ENCODE peak calls at places on chromosomes 7 and 10, in nine cellular contexts. Z is stimulated activated naive CD4-positive, alpha-beta T cell; Q is T-cell; X is ELR; G is fibroblast of mammary gland; J is activated effector memory CD4-positive, alpha-beta T cell treated with anti-CD3 and anti-CD28 coated beads, Interleukin-2, amount 50 U/mL, for 16 hours; H is heart right ventricle; O is HuH-7.5; L is A549. S is an unnamed sample.

GRCh38 chr7:156691764-156692163 is 51.2 kb downstream of the RNF32 start:
- DNase-seq in Z (no peak), Q (no peak), X (no peak), G (no peak), J (no peak), H (no peak), O (no peak), L (no peak), S (no peak)

GRCh38 chr10:1535337-1535957 is 201.9 kb downstream of the ADARB2 start:
- DNase-seq in Z (no peak), Q (no peak), X (no peak), G (no peak), J (peak; percentile 33), H (no peak), O (no peak), L (no peak), S (no peak)

GRCh38 chr10:112115781-112116385 is 67.7 kb downstream of the GPAM start:
- DNase-seq in Z (no peak), Q (no peak), X (peak; percentile 53), G (peak; percentile 28), J (peak; percentile 73), H (no peak), O (peak; percentile 51), L (peak; percentile 46), S (peak; percentile 36)

GRCh38 chr10:30073767-30074060 is 14.3 kb upstream of the JCAD start:
- DNase-seq in Z (no peak), Q (no peak), X (no peak), G (no peak), J (no peak), H (no peak), O (no peak), L (no peak), S (no peak)

GRCh38 chr10:112721080-112721698 is 228.9 kb upstream of the TCF7L2 start:
- DNase-seq in Z (no peak), Q (no peak), X (peak; percentile 59), G (peak; percentile 59), J (no peak), H (peak; percentile 34), O (no peak), L (peak; percentile 69), S (no peak)

GRCh38 chr10:100873081-100873824 is 39.5 kb upstream of the SLF2 start:
- DNase-seq in Z (no peak), Q (no peak), X (no peak), G (no peak), J (no peak), H (no peak), O (no peak), L (no peak), S (no peak)

GRCh38 chr10:14299516-14299915 is 31.2 kb downstream of the FRMD4A start:
- DNase-seq in Z (no peak), Q (no peak), X (no peak), G (no peak), J (no peak), H (no peak), O (no peak), L (no peak), S (no peak)

GRCh38 chr7:34190299-34190698 is 285.0 kb downstream of the BMPER start:
- DNase-seq in Z (no peak), Q (no peak), X (no peak), G (no peak), J (no peak), H (peak; percentile 29), O (no peak), L (no peak), S (no peak)

GRCh38 chr7:50182734-50183133 is 89.7 kb upstream of the ZPBP start:
- DNase-seq in Z (no peak), Q (no peak), X (no peak), G (no peak), J (no peak), H (no peak), O (no peak), L (no peak), S (no peak)

GRCh38 chr10:35000936-35001335 is 89.2 kb downstream of the CUL2 start:
- DNase-seq in Z (no peak), Q (no peak), X (no peak), G (no peak), J (no peak), H (no peak), O (no peak), L (no peak), S (no peak)

GRCh38 chr7:151796871-151797270 is 80.0 kb downstream of the PRKAG2 start:
- DNase-seq in Z (no peak), Q (no peak), X (peak; percentile 6), G (no peak), J (no peak), H (no peak), O (no peak), L (no peak), S (no peak)

GRCh38 chr10:80660736-80661135 is 123.0 kb downstream of the SH2D4B start:
- DNase-seq in Z (no peak), Q (no peak), X (no peak), G (no peak), J (no peak), H (no peak), O (no peak), L (no peak), S (no peak)

GRCh38 chr10:12333382-12334185 is 15.8 kb upstream of the CAMK1D start:
- DNase-seq in Z (no peak), Q (no peak), X (peak; percentile 90), G (peak; percentile 95), J (peak; percentile 79), H (peak; percentile 56), O (no peak), L (peak; percentile 98), S (peak; percentile 66)

GRCh38 chr10:119769886-119770285 is 44.0 kb downstream of the INPP5F start:
- DNase-seq in Z (no peak), Q (no peak), X (peak; percentile 94), G (peak; percentile 81), J (no peak), H (no peak), O (no peak), L (no peak), S (no peak)

GRCh38 chr10:32985781-32986350 is 27.8 kb upstream of the ITGB1 start:
- DNase-seq in Z (no peak), Q (no peak), X (peak; percentile 93), G (peak; percentile 97), J (no peak), H (no peak), O (no peak), L (no peak), S (no peak)

GRCh38 chr7:39086638-39087360 is 109.1 kb downstream of the POU6F2 start:
- DNase-seq in Z (no peak), Q (no peak), X (no peak), G (no peak), J (no peak), H (no peak), O (no peak), L (no peak), S (no peak)

GRCh38 chr10:70308121-70309060 is 24.6 kb upstream of the NPFFR1 start:
- DNase-seq in Z (no peak), Q (no peak), X (no peak), G (no peak), J (no peak), H (no peak), O (no peak), L (no peak), S (no peak)

GRCh38 chr7:130473289-130473688 is 18.6 kb upstream of the MEST start:
- DNase-seq in Z (no peak), Q (no peak), X (no peak), G (no peak), J (no peak), H (no peak), O (no peak), L (no peak), S (no peak)

GRCh38 chr7:503575-504111 is 16.0 kb downstream of the PDGFA start:
- DNase-seq in Z (no peak), Q (no peak), X (no peak), G (peak; percentile 54), J (no peak), H (peak; percentile 62), O (peak; percentile 99), L (peak; percentile 66), S (no peak)

GRCh38 chr10:24957624-24958435 is 5.4 kb upstream of the PRTFDC1 start:
- DNase-seq in Z (no peak), Q (no peak), X (peak; percentile 92), G (peak; percentile 98), J (no peak), H (peak; percentile 25), O (no peak), L (peak; percentile 28), S (no peak)

GRCh38 chr7:74061840-74062539 is 21.6 kb upstream of the LIMK1 start:
- DNase-seq in Z (no peak), Q (no peak), X (peak; percentile 90), G (peak; percentile 96), J (peak; percentile 87), H (peak; percentile 88), O (peak; percentile 67), L (peak; percentile 95), S (no peak)

GRCh38 chr10:9075420-9075819 is 1020.9 kb downstream of the GATA3 start:
- DNase-seq in Z (no peak), Q (no peak), X (no peak), G (peak; percentile 10), J (no peak), H (no peak), O (no peak), L (no peak), S (no peak)

GRCh38 chr7:73851410-73852338 is 9.3 kb upstream of the TMEM270 start:
- DNase-seq in Z (no peak), Q (no peak), X (peak; percentile 99), G (peak; percentile 99), J (no peak), H (no peak), O (no peak), L (peak; percentile 62), S (no peak)

GRCh38 chr7:7772385-7772784 is 54.0 kb upstream of the RPA3 start:
- DNase-seq in Z (no peak), Q (no peak), X (peak; percentile 6), G (no peak), J (no peak), H (no peak), O (no peak), L (no peak), S (no peak)

GRCh38 chr10:121070257-121070656 is 219.1 kb downstream of the WDR11 start:
- DNase-seq in Z (no peak), Q (no peak), X (no peak), G (no peak), J (no peak), H (no peak), O (peak; percentile 18), L (peak; percentile 22), S (no peak)

GRCh38 chr7:154791611-154792010 is 211.3 kb downstream of the PAXIP1 start:
- DNase-seq in Z (no peak), Q (no peak), X (no peak), G (no peak), J (no peak), H (no peak), O (no peak), L (no peak), S (no peak)

GRCh38 chr7:108805808-108806397 is 236.2 kb downstream of the DNAJB9 start:
- DNase-seq in Z (no peak), Q (no peak), X (peak; percentile 59), G (peak; percentile 22), J (no peak), H (no peak), O (peak; percentile 10), L (peak; percentile 43), S (no peak)

GRCh38 chr7:112204072-112204775 is 2.0 kb downstream of the DOCK4 start:
- DNase-seq in Z (no peak), Q (no peak), X (peak; percentile 48), G (peak; percentile 38), J (no peak), H (no peak), O (no peak), L (peak; percentile 26), S (no peak)

GRCh38 chr7:46885167-46885566 is 696.7 kb downstream of the TNS3 start:
- DNase-seq in Z (no peak), Q (no peak), X (no peak), G (no peak), J (no peak), H (no peak), O (no peak), L (no peak), S (no peak)

GRCh38 chr7:34133356-34133982 is 228.1 kb downstream of the BMPER start:
- DNase-seq in Z (no peak), Q (no peak), X (peak; percentile 82), G (peak; percentile 91), J (no peak), H (no peak), O (no peak), L (peak; percentile 16), S (no peak)

GRCh38 chr10:82037076-82037475 is 162.1 kb downstream of the NRG3 start:
- DNase-seq in Z (no peak), Q (no peak), X (no peak), G (no peak), J (no peak), H (no peak), O (no peak), L (no peak), S (no peak)

S was measured in 8988T.